ENCODE peak calls at places on chromosomes 16 and 17, in four cellular contexts. O is A549, W is AG09319, K is bronchial epithelial cell. C is an unnamed sample.

GRCh38 chr16:64893386-64893785 is 228.5 kb downstream of the CDH11 start:
- DNase-seq in O (no peak), K (no peak), W (no peak), C (no peak)

GRCh38 chr17:246851-247421 is 65.5 kb upstream of the DOC2B start:
- DNase-seq in W (no peak), O (no peak), K (no peak), C (no peak)

GRCh38 chr16:25260416-25260815 is 2.8 kb upstream of the ZKSCAN2 start:
- DNase-seq in W (no peak), K (no peak), O (no peak), C (no peak)

GRCh38 chr17:68396795-68397536 is 60.3 kb downstream of the WIPI1 start:
- DNase-seq in W (no peak), O (no peak), K (no peak), C (no peak)

GRCh38 chr17:76710863-76711611 is at the start of gene MXRA7:
- DNase-seq in K (peak; percentile 37), W (no peak), O (peak; percentile 78), C (no peak)

GRCh38 chr16:81752225-81752875 is 26.7 kb upstream of the PLCG2 start:
- DNase-seq in K (no peak), O (no peak), W (no peak), C (no peak)

GRCh38 chr17:52606098-52606497 is 447.6 kb upstream of the CA10 start:
- DNase-seq in O (no peak), K (peak; percentile 33), W (no peak), C (no peak)

GRCh38 chr16:11257131-11257938 is 1.3 kb upstream of the SOCS1 start:
- DNase-seq in W (peak; percentile 44), O (peak; percentile 91), K (peak; percentile 78), C (peak; percentile 55)

GRCh38 chr16:84292032-84292431 is 2.6 kb upstream of the WFDC1 start:
- DNase-seq in K (no peak), W (no peak), O (no peak), C (no peak)

GRCh38 chr17:2076461-2076984 is 21.6 kb downstream of the HIC1 start:
- DNase-seq in O (no peak), W (no peak), K (no peak), C (no peak)

GRCh38 chr17:65208753-65209152 is 71.6 kb downstream of the RGS9 start:
- DNase-seq in K (no peak), O (no peak), W (no peak), C (no peak)

GRCh38 chr16:65600629-65601028 is 478.8 kb upstream of the CDH11 start:
- DNase-seq in W (no peak), O (no peak), K (peak; percentile 12), C (peak; percentile 4)

GRCh38 chr16:35908942-35909341 is 2449.5 kb downstream of the TP53TG3F start:
- DNase-seq in W (no peak), K (no peak), O (no peak), C (no peak)
- TF ChIP-seq CTCF in W (no peak), K (no peak), O (no peak), C (peak; percentile 4)

DNA sequence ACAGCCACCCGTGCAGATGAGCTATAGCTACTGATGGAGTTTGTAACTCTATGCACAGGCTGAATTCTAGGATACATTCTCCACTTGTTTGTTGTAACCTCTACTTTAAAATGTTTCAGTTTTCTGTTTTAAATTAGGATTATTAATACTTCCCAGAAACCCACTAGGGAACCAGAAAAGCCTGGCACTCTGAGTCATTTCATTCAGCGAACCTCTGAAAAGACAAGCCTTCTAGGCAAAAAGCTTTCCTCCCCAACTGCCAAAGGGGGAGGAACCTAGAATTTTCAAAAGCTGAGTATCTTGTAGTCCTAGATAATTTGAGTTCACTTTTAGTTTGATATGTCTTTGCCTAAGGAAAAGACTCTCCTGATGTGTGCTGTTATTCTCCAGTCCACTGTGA is 43.2 kb downstream of the GOSR1 start:
- DNase-seq in W (peak; percentile 57), K (no peak), O (no peak), C (peak; percentile 52)
- TF ChIP-seq CTCF in W (no peak), K (no peak), O (no peak), C (no peak)

GRCh38 chr16:2008009-2008526 is 1.6 kb downstream of the ZNF598 start:
- DNase-seq in W (peak; percentile 69), K (peak; percentile 86), O (no peak), C (peak; percentile 68)

GRCh38 chr16:2009791-2010510 is at the start of gene ZNF598:
- DNase-seq in K (peak; percentile 52), W (peak; percentile 66), O (peak; percentile 84), C (peak; percentile 41)

GRCh38 chr16:2007081-2007836 is 2.4 kb downstream of the ZNF598 start:
- DNase-seq in W (no peak), K (no peak), O (no peak), C (no peak)

GRCh38 chr16:2008631-2009301 is 855 bp downstream of the ZNF598 start:
- DNase-seq in K (no peak), W (no peak), O (no peak), C (no peak)

GRCh38 chr16:2009302-2009711 is 314 bp downstream of the ZNF598 start:
- DNase-seq in K (no peak), W (no peak), O (no peak), C (no peak)
- TF ChIP-seq CTCF in K (no peak), W (no peak), O (no peak), C (no peak)

DNA sequence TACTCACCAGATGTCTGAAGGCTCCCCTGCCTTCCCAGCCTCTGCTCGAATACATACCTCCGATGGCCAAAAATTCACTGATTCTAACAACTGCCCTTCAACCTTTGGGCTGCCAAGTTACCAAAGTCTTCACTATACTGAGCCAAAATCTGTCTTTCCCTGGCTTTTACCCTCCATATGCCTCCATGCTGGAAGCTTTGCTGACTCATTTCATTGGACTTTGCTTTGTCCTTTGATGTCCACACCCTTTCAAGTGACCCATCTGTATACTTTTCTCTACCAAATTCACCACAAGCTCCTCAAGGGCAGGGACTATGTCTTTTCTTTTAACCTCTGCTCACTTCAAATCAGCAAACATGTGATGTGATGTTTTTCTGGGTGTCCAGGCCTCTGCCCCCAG is 21.0 kb upstream of the MTMR4 start:
- DNase-seq in K (peak; percentile 32), W (no peak), O (no peak), C (no peak)
- TF ChIP-seq CTCF in K (no peak), W (no peak), O (no peak), C (no peak)

GRCh38 chr16:87418644-87419043 is 26.5 kb downstream of the MAP1LC3B start:
- DNase-seq in K (no peak), W (no peak), O (no peak), C (no peak)

GRCh38 chr16:87421369-87421912 is 29.3 kb downstream of the MAP1LC3B start:
- DNase-seq in O (no peak), W (no peak), K (no peak), C (no peak)

GRCh38 chr16:87422106-87422505 is 30.0 kb downstream of the MAP1LC3B start:
- DNase-seq in O (no peak), W (no peak), K (no peak), C (no peak)

GRCh38 chr16:87419971-87420370 is 27.8 kb downstream of the MAP1LC3B start:
- DNase-seq in W (no peak), O (no peak), K (no peak), C (no peak)

DNA sequence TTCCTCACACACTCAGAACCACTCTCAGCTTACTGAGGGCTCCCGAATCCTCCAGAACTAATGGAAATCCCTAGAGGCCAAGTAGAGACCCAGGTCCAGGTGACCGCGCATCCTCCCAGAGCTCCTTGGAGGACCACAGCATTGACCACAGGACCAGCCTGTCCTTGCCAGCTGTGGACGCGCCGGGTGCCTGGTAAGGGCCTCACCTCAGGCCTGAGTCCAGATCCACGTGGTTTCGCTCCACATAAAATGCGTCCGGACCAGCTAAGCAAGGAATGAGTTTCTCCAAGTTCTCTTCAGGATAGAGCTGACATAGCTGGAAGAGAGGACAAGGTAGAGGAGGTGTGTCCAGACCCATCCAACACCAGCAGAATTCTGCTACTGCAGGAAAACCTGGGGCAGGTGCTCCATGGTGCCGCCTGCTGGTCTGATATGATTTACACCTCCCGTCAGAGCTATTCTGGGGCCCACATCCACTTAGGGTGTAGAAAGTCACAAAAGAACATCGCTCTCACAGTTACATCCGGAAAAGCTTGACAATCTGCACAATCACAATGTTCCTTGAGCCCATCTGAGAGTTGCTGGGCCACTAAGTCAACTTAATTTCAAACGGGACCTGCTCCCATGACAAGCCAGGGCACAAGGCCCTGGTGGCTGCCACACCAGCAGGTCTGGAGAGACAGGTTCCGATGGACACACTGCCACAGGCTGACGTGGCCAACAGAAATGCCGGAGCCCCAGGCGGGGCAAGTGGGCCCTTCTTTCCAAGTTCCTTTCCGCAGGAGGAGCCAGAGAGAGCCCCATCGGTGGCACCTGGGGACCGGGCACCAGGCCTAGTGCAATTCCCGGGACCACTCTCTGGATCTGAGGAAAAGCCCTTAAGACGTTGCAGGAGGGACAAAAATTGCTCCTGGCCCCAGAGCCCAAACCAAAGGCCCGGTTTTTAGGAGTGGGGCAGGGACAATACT is 28.5 kb downstream of the MAP1LC3B start:
- DNase-seq in K (no peak), W (no peak), O (no peak), C (no peak)
- TF ChIP-seq CTCF in K (peak; percentile 44), W (no peak), O (peak; percentile 17), C (no peak)

GRCh38 chr17:80030730-80031410 is 4.8 kb downstream of the TBC1D16 start:
- DNase-seq in O (no peak), W (no peak), K (peak; percentile 61), C (no peak)

GRCh38 chr17:80031691-80032480 is 3.8 kb downstream of the TBC1D16 start:
- DNase-seq in W (no peak), K (no peak), O (no peak), C (no peak)

GRCh38 chr17:80027043-80027435 is 8.6 kb downstream of the TBC1D16 start:
- DNase-seq in O (no peak), W (no peak), K (no peak), C (no peak)

GRCh38 chr17:80028030-80028429 is 7.6 kb downstream of the TBC1D16 start:
- DNase-seq in W (no peak), K (no peak), O (no peak), C (no peak)

DNA sequence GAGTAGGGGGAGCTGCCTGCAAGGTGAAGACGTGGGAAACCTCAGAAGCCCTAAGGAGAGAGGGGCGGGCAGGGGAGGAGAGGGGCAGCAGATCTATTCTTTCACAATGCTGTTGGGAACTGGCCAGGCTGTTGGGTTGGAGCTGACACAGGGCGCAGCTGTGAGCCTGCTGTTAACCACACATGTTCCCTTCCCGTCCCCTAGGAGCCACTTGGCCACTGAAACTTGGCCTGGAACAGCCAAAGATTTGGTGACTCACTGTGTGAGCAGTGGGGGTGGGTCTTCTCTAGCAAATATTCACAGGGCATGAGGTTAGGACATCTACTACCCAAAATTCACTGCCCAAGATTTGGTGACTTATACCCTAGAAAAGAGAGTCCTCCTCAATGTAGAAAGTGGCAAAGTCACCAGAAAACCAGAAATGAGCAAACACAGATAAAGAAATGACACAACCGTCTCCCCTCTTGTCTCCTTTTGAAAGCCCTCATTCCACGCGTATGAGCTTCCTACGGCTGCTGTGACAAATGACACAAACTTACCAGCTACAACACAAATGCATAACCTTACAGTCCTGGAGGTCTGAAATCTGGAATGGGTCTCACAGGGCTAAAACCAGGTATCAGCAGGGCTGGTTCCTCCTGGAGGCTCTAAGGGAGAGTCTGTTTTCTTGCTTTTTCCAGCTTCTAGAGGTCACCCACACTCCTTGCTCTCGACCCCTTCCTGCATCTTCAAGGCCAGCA is 6.3 kb downstream of the TBC1D16 start:
- DNase-seq in W (no peak), O (no peak), K (peak; percentile 20), C (peak; percentile 34)
- TF ChIP-seq CTCF in W (no peak), O (no peak), K (no peak), C (no peak)

C was measured in AG09309.